ENCODE peak calls at places on chromosomes 2 and 18, in six cellular contexts. One of them, this sample, is unnamed. For H3K27me3 and H3K36me3, the result is how much of the 10 kb centered on the place peaks cover.

GRCh38 chr2:148391324-148391723 is 253.2 kb upstream of the EPC2 start:
- DNase-seq in tibial nerve: no peak
- DNase-seq in fibroblast of lung: peak
- DNase-seq in adrenal gland: no peak
- DNase-seq in BJ: peak
- DNase-seq in lower lobe of right lung: no peak
- DNase-seq in this sample: no peak

GRCh38 chr2:218889937-218890336 is 9.3 kb downstream of the WNT10A start:
- DNase-seq in tibial nerve: no peak
- DNase-seq in fibroblast of lung: no peak
- DNase-seq in adrenal gland: no peak
- DNase-seq in BJ: no peak
- DNase-seq in lower lobe of right lung: no peak
- DNase-seq in this sample: peak

GRCh38 chr2:165698621-165698946 is 95.5 kb downstream of the GALNT3 start:
- DNase-seq in tibial nerve: peak
- DNase-seq in fibroblast of lung: peak
- DNase-seq in adrenal gland: peak
- DNase-seq in BJ: no peak
- DNase-seq in lower lobe of right lung: no peak
- DNase-seq in this sample: peak

GRCh38 chr2:140173790-140174189 is 1393.6 kb upstream of the NXPH2 start:
- DNase-seq in tibial nerve: no peak
- DNase-seq in fibroblast of lung: no peak
- DNase-seq in adrenal gland: no peak
- DNase-seq in BJ: no peak
- DNase-seq in lower lobe of right lung: no peak
- DNase-seq in this sample: no peak

GRCh38 chr2:26922638-26923466 is 47.6 kb upstream of the MAPRE3 start:
- DNase-seq in tibial nerve: peak
- DNase-seq in fibroblast of lung: peak
- DNase-seq in adrenal gland: peak
- DNase-seq in BJ: no peak
- DNase-seq in lower lobe of right lung: no peak
- DNase-seq in this sample: peak

GRCh38 chr2:54871457-54872103 is 148.1 kb downstream of the EML6 start:
- DNase-seq in tibial nerve: no peak
- DNase-seq in fibroblast of lung: no peak
- DNase-seq in adrenal gland: no peak
- DNase-seq in BJ: no peak
- DNase-seq in lower lobe of right lung: no peak
- DNase-seq in this sample: no peak

GRCh38 chr2:181784556-181784955 is 104.2 kb upstream of the NEUROD1 start:
- DNase-seq in tibial nerve: no peak
- DNase-seq in fibroblast of lung: peak
- DNase-seq in adrenal gland: no peak
- DNase-seq in BJ: no peak
- DNase-seq in lower lobe of right lung: no peak
- DNase-seq in this sample: no peak

GRCh38 chr2:181570833-181571661 is 85.9 kb downstream of the CERKL start:
- DNase-seq in tibial nerve: no peak
- DNase-seq in fibroblast of lung: peak
- DNase-seq in adrenal gland: no peak
- DNase-seq in BJ: no peak
- DNase-seq in lower lobe of right lung: no peak
- DNase-seq in this sample: no peak

GRCh38 chr18:13826209-13826608 is 2.3 kb downstream of the MC5R start:
- DNase-seq in tibial nerve: no peak
- DNase-seq in fibroblast of lung: no peak
- DNase-seq in adrenal gland: no peak
- DNase-seq in BJ: no peak
- DNase-seq in lower lobe of right lung: no peak
- DNase-seq in this sample: no peak

GRCh38 chr18:36590621-36591580 is 237.9 kb downstream of the TPGS2 start:
- DNase-seq in tibial nerve: no peak
- DNase-seq in fibroblast of lung: no peak
- DNase-seq in adrenal gland: no peak
- DNase-seq in BJ: no peak
- DNase-seq in lower lobe of right lung: no peak
- DNase-seq in this sample: no peak

GRCh38 chr2:10012963-10013461 is 30.3 kb upstream of the KLF11 start:
- DNase-seq in tibial nerve: no peak
- DNase-seq in fibroblast of lung: no peak
- DNase-seq in adrenal gland: no peak
- DNase-seq in BJ: no peak
- DNase-seq in lower lobe of right lung: peak
- DNase-seq in this sample: no peak

GRCh38 chr2:21928292-21928691 is 804.5 kb downstream of the TDRD15 start:
- DNase-seq in tibial nerve: no peak
- DNase-seq in fibroblast of lung: no peak
- DNase-seq in adrenal gland: no peak
- DNase-seq in BJ: no peak
- DNase-seq in lower lobe of right lung: no peak
- DNase-seq in this sample: no peak

GRCh38 chr2:86079981-86080911 is 25.4 kb downstream of the POLR1A start:
- DNase-seq in tibial nerve: peak
- DNase-seq in fibroblast of lung: peak
- DNase-seq in adrenal gland: peak
- DNase-seq in BJ: no peak
- DNase-seq in lower lobe of right lung: peak
- DNase-seq in this sample: peak

GRCh38 chr18:24011095-24011917 is 3.2 kb upstream of the TTC39C start:
- DNase-seq in tibial nerve: no peak
- DNase-seq in fibroblast of lung: no peak
- DNase-seq in adrenal gland: no peak
- DNase-seq in BJ: no peak
- DNase-seq in lower lobe of right lung: no peak
- DNase-seq in this sample: no peak

GRCh38 chr18:12023375-12023774 is 42.1 kb downstream of the IMPA2 start:
- DNase-seq in tibial nerve: no peak
- DNase-seq in fibroblast of lung: no peak
- DNase-seq in adrenal gland: no peak
- DNase-seq in BJ: no peak
- DNase-seq in lower lobe of right lung: no peak
- DNase-seq in this sample: no peak

GRCh38 chr18:3712485-3712884 is 262.5 kb downstream of the TGIF1 start:
- DNase-seq in tibial nerve: no peak
- DNase-seq in fibroblast of lung: no peak
- DNase-seq in adrenal gland: no peak
- DNase-seq in BJ: no peak
- DNase-seq in lower lobe of right lung: no peak
- DNase-seq in this sample: no peak

GRCh38 chr2:155368934-155369333 is 670.4 kb downstream of the KCNJ3 start:
- DNase-seq in tibial nerve: no peak
- DNase-seq in fibroblast of lung: peak
- DNase-seq in adrenal gland: no peak
- DNase-seq in BJ: no peak
- DNase-seq in lower lobe of right lung: no peak
- DNase-seq in this sample: no peak

GRCh38 chr2:155364766-155365165 is 666.3 kb downstream of the KCNJ3 start:
- DNase-seq in tibial nerve: no peak
- DNase-seq in fibroblast of lung: no peak
- DNase-seq in adrenal gland: no peak
- DNase-seq in BJ: no peak
- DNase-seq in lower lobe of right lung: no peak
- DNase-seq in this sample: no peak

DNA sequence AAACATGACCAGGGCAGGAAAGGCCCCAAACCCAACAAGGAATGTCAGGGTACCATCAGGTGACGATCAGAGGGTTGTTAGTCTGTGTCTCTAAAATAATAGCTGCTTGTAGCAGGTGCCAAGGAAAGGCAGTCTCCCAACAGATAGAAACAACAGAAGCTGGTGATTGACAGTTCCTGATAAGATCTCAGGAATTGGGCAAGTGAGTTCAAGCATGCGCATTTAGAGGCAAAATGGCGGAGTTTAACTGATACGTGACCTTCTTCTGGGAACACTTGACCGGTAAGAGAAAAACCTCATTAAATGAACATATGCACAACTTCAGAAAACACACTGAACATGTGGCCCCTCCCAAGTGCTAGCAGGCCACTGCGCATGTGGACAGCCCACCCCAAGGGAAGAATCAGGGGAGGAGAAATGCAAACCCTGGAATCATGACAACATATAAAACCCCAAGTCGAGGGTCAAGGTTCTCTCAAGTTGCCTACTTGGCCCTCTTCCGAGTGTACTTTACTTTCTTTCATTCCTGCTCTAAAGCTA is 664.9 kb downstream of the KCNJ3 start:
- DNase-seq in tibial nerve: no peak
- DNase-seq in fibroblast of lung: no peak
- DNase-seq in adrenal gland: no peak
- DNase-seq in BJ: no peak
- DNase-seq in lower lobe of right lung: no peak
- DNase-seq in this sample: no peak
- H3K4me3 ChIP-seq in tibial nerve: no peak
- H3K4me3 ChIP-seq in fibroblast of lung: no peak
- H3K4me3 ChIP-seq in adrenal gland: no peak
- H3K4me3 ChIP-seq in BJ: no peak
- H3K4me3 ChIP-seq in lower lobe of right lung: no peak
- H3K4me3 ChIP-seq in this sample: no peak

GRCh38 chr2:94869131-94869530 is 2.1 kb upstream of the TEKT4 start:
- DNase-seq in tibial nerve: no peak
- DNase-seq in fibroblast of lung: no peak
- DNase-seq in adrenal gland: no peak
- DNase-seq in BJ: no peak
- DNase-seq in lower lobe of right lung: no peak
- DNase-seq in this sample: no peak
- H3K27me3 ChIP-seq in tibial nerve: under half
- H3K27me3 ChIP-seq in fibroblast of lung: under half
- H3K27me3 ChIP-seq in adrenal gland: under half
- H3K27me3 ChIP-seq in BJ: under half
- H3K27me3 ChIP-seq in lower lobe of right lung: under half
- H3K27me3 ChIP-seq in this sample: under half

GRCh38 chr2:58215429-58215828 is 25.7 kb downstream of the FANCL start:
- DNase-seq in tibial nerve: no peak
- DNase-seq in fibroblast of lung: peak
- DNase-seq in adrenal gland: peak
- DNase-seq in BJ: no peak
- DNase-seq in lower lobe of right lung: no peak
- DNase-seq in this sample: no peak
- H3K36me3 ChIP-seq in tibial nerve: under half
- H3K36me3 ChIP-seq in fibroblast of lung: under half
- H3K36me3 ChIP-seq in adrenal gland: under half
- H3K36me3 ChIP-seq in BJ: under half
- H3K36me3 ChIP-seq in lower lobe of right lung: under half
- H3K36me3 ChIP-seq in this sample: under half

GRCh38 chr18:55287146-55287806 is 300.7 kb downstream of the TCF4 start:
- DNase-seq in tibial nerve: no peak
- DNase-seq in fibroblast of lung: no peak
- DNase-seq in adrenal gland: no peak
- DNase-seq in BJ: no peak
- DNase-seq in lower lobe of right lung: no peak
- DNase-seq in this sample: no peak
- H3K4me3 ChIP-seq in tibial nerve: no peak
- H3K4me3 ChIP-seq in fibroblast of lung: no peak
- H3K4me3 ChIP-seq in adrenal gland: no peak
- H3K4me3 ChIP-seq in BJ: no peak
- H3K4me3 ChIP-seq in lower lobe of right lung: no peak
- H3K4me3 ChIP-seq in this sample: no peak

GRCh38 chr2:239584986-239585385 is 184.2 kb upstream of the HDAC4 start:
- DNase-seq in tibial nerve: no peak
- DNase-seq in fibroblast of lung: no peak
- DNase-seq in adrenal gland: no peak
- DNase-seq in BJ: no peak
- DNase-seq in lower lobe of right lung: peak
- DNase-seq in this sample: no peak

GRCh38 chr2:239588451-239589269 is 187.8 kb upstream of the HDAC4 start:
- DNase-seq in tibial nerve: no peak
- DNase-seq in fibroblast of lung: no peak
- DNase-seq in adrenal gland: no peak
- DNase-seq in BJ: no peak
- DNase-seq in lower lobe of right lung: peak
- DNase-seq in this sample: no peak

GRCh38 chr2:239587836-239588235 is 187.0 kb upstream of the HDAC4 start:
- DNase-seq in tibial nerve: no peak
- DNase-seq in fibroblast of lung: no peak
- DNase-seq in adrenal gland: no peak
- DNase-seq in BJ: no peak
- DNase-seq in lower lobe of right lung: peak
- DNase-seq in this sample: no peak

GRCh38 chr2:239587311-239587731 is 186.5 kb upstream of the HDAC4 start:
- DNase-seq in tibial nerve: no peak
- DNase-seq in fibroblast of lung: no peak
- DNase-seq in adrenal gland: no peak
- DNase-seq in BJ: no peak
- DNase-seq in lower lobe of right lung: peak
- DNase-seq in this sample: peak

DNA sequence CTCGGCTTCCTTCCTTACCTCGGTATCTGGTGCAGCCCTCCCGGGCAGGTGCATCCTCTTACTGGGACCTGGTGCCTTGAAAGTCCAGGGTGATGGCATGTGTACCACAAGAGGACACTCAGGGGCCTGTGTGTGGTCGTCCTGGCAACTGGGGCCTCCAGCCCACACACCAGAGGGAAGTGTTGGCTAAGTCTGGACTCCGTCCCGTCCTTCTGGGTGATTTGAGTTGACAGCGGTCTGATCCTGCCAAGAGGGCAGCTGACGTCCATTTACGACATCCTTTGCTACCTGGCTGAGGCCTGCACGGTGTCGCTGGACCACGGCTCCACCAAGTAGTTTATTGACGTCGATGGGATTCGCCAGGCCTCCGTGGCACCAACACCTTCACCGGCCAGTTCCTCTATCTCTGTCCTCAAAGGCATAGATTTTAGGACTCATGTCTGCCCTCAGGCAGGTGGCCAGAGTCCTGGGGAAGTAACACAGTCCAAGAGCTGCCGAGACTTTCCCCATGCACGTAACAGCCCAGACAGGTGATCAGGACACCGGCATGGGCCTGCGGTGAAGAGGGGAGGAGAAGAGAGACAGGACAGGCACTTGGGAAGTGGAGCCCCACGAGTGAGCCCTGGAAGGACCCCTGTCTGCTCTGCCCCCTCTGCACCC is 186.0 kb upstream of the HDAC4 start:
- DNase-seq in tibial nerve: no peak
- DNase-seq in fibroblast of lung: no peak
- DNase-seq in adrenal gland: no peak
- DNase-seq in BJ: no peak
- DNase-seq in lower lobe of right lung: peak
- DNase-seq in this sample: no peak
- H3K27me3 ChIP-seq in tibial nerve: under half
- H3K27me3 ChIP-seq in fibroblast of lung: under half
- H3K27me3 ChIP-seq in adrenal gland: under half
- H3K27me3 ChIP-seq in BJ: under half
- H3K27me3 ChIP-seq in lower lobe of right lung: under half
- H3K27me3 ChIP-seq in this sample: under half

GRCh38 chr2:199968126-199968525 is 12.7 kb downstream of the MAIP1 start:
- DNase-seq in tibial nerve: no peak
- DNase-seq in fibroblast of lung: no peak
- DNase-seq in adrenal gland: no peak
- DNase-seq in BJ: no peak
- DNase-seq in lower lobe of right lung: no peak
- DNase-seq in this sample: no peak
- H3K36me3 ChIP-seq in tibial nerve: under half
- H3K36me3 ChIP-seq in fibroblast of lung: under half
- H3K36me3 ChIP-seq in adrenal gland: under half
- H3K36me3 ChIP-seq in BJ: under half
- H3K36me3 ChIP-seq in lower lobe of right lung: under half
- H3K36me3 ChIP-seq in this sample: under half

GRCh38 chr2:43100883-43101662 is 125.3 kb downstream of the ZFP36L2 start:
- DNase-seq in tibial nerve: no peak
- DNase-seq in fibroblast of lung: peak
- DNase-seq in adrenal gland: no peak
- DNase-seq in BJ: no peak
- DNase-seq in lower lobe of right lung: no peak
- DNase-seq in this sample: peak
- H3K4me3 ChIP-seq in tibial nerve: peak
- H3K4me3 ChIP-seq in fibroblast of lung: no peak
- H3K4me3 ChIP-seq in adrenal gland: no peak
- H3K4me3 ChIP-seq in BJ: no peak
- H3K4me3 ChIP-seq in lower lobe of right lung: peak
- H3K4me3 ChIP-seq in this sample: peak

This sample was measured in H7.